ENCODE peak calls at places on chromosomes 12 and 14, in nine cellular contexts. O is T-helper 2 cell; I is stimulated activated CD4-positive, alpha-beta T cell treated with anti-CD3 and anti-CD28 coated beads, Interleukin-4, amount 100 ng/mL, for 48 hours; H is activated CD8-positive, alpha-beta memory T cell treated with anti-CD3 and anti-CD28 coated beads for 24 hours; C is psoas muscle; V is CD8-positive, alpha-beta T cell; Z is foreskin keratinocyte; S is iris pigment epithelial cell; B is activated T-cell treated with anti-CD3 and anti-CD28 coated beads for 4 hours. F is an unnamed sample.

GRCh38 chr12:49483621-49484020 is 55.2 kb upstream of the KCNH3 start:
- DNase-seq in O (no peak), I (no peak), H (no peak), C (no peak), V (no peak), Z (no peak), S (no peak), B (no peak), F (no peak)

GRCh38 chr14:51996148-51996746 is 6.9 kb downstream of the RTRAF start:
- DNase-seq in O (no peak), I (no peak), H (no peak), C (no peak), V (no peak), Z (no peak), S (peak; percentile 64), B (no peak), F (peak; percentile 33)

GRCh38 chr12:12015073-12015685 is 55.6 kb upstream of the BCL2L14 start:
- DNase-seq in O (no peak), I (no peak), H (peak; percentile 57), C (no peak), V (no peak), Z (no peak), S (no peak), B (no peak), F (no peak)

GRCh38 chr12:85448548-85449139 is 168.6 kb downstream of the ALX1 start:
- DNase-seq in O (no peak), I (no peak), H (no peak), C (no peak), V (no peak), Z (no peak), S (peak; percentile 26), B (no peak), F (no peak)

GRCh38 chr14:64421166-64421565 is 33.0 kb downstream of the MTHFD1 start:
- DNase-seq in O (no peak), I (no peak), H (no peak), C (peak; percentile 33), V (no peak), Z (no peak), S (peak; percentile 90), B (no peak), F (no peak)

GRCh38 chr14:101849125-101849524 is 87.6 kb downstream of the PPP2R5C start:
- DNase-seq in O (no peak), I (no peak), H (no peak), C (no peak), V (no peak), Z (no peak), S (no peak), B (no peak), F (peak; percentile 44)

GRCh38 chr12:130281157-130281799 is 56.4 kb upstream of the PIWIL1 start:
- DNase-seq in O (peak; percentile 11), I (peak; percentile 33), H (peak; percentile 72), C (peak; percentile 35), V (no peak), Z (no peak), S (peak; percentile 12), B (no peak), F (no peak)

GRCh38 chr12:40375076-40375475 is 150.3 kb downstream of the LRRK2 start:
- DNase-seq in O (no peak), I (no peak), H (no peak), C (no peak), V (no peak), Z (no peak), S (peak; percentile 11), B (no peak), F (no peak)

GRCh38 chr12:87444039-87444438 is 585.2 kb downstream of the C12orf50 start:
- DNase-seq in O (no peak), I (no peak), H (no peak), C (no peak), V (no peak), Z (peak; percentile 60), S (no peak), B (no peak), F (no peak)

GRCh38 chr12:93865751-93866150 is 188.6 kb downstream of the CRADD start:
- DNase-seq in O (no peak), I (no peak), H (no peak), C (no peak), V (no peak), Z (no peak), S (no peak), B (no peak), F (no peak)

GRCh38 chr12:1362143-1362542 is 232.2 kb downstream of the FBXL14 start:
- DNase-seq in O (no peak), I (no peak), H (no peak), C (no peak), V (no peak), Z (no peak), S (no peak), B (no peak), F (no peak)

GRCh38 chr12:125015680-125016310 is 22.4 kb downstream of the BRI3BP start:
- DNase-seq in O (no peak), I (no peak), H (no peak), C (no peak), V (no peak), Z (no peak), S (no peak), B (no peak), F (no peak)

GRCh38 chr12:1594295-1595025 is at the start of gene FBXL14:
- DNase-seq in O (peak; percentile 85), I (peak; percentile 76), H (peak; percentile 94), C (peak; percentile 92), V (peak; percentile 87), Z (no peak), S (peak; percentile 88), B (peak; percentile 77), F (peak; percentile 92)